ENCODE peak calls at places on chromosomes 6 and 20, in ten cellular contexts. B is cardiac fibroblast; H is adrenal gland; D is H9; Y is hepatocyte; X is esophagus squamous epithelium; E is mammary epithelial cell; K is CD4-positive, alpha-beta T cell; F is GM12864; G is AG09309. Q is an unnamed sample.

GRCh38 chr20:3701061-3701998 is 11.1 kb downstream of the SIGLEC1 start:
- DNase-seq in B (no peak), H (no peak), D (peak), Y (no peak), X (no peak), E (no peak), K (no peak), F (no peak), G (no peak), Q (no peak)

GRCh38 chr6:86558318-86558717 is 379.0 kb upstream of the HTR1E start:
- DNase-seq in B (no peak), H (no peak), D (no peak), Y (no peak), X (no peak), E (no peak), K (no peak), F (no peak), G (no peak), Q (no peak)

GRCh38 chr6:129671442-129672344 is 38.3 kb downstream of the ARHGAP18 start:
- DNase-seq in B (peak), H (no peak), D (no peak), Y (no peak), X (no peak), E (no peak), K (peak), F (peak), G (no peak), Q (no peak)

GRCh38 chr6:11802886-11803595 is 24.4 kb upstream of the ADTRP start:
- DNase-seq in B (no peak), H (no peak), D (no peak), Y (no peak), X (no peak), E (no peak), K (no peak), F (no peak), G (no peak), Q (no peak)

GRCh38 chr20:48631114-48632016 is 196.4 kb downstream of the PREX1 start:
- DNase-seq in B (peak), H (no peak), D (no peak), Y (no peak), X (no peak), E (no peak), K (no peak), F (no peak), G (no peak), Q (no peak)

GRCh38 chr6:100447900-100448700 is 16.6 kb downstream of the SIM1 start:
- DNase-seq in B (no peak), H (no peak), D (peak), Y (no peak), X (no peak), E (no peak), K (no peak), F (no peak), G (no peak), Q (no peak)

GRCh38 chr6:165985281-165985925 is 182.2 kb downstream of the TBXT start:
- DNase-seq in B (no peak), H (no peak), D (no peak), Y (no peak), X (no peak), E (no peak), K (no peak), F (no peak), G (no peak), Q (no peak)

GRCh38 chr6:7140631-7141366 is 33.0 kb downstream of the RREB1 start:
- DNase-seq in B (peak), H (peak), D (peak), Y (peak), X (peak), E (peak), K (peak), F (no peak), G (no peak), Q (peak)

GRCh38 chr6:109793793-109794192 is 102.7 kb downstream of the FIG4 start:
- DNase-seq in B (peak), H (peak), D (no peak), Y (peak), X (no peak), E (peak), K (no peak), F (no peak), G (peak), Q (no peak)

GRCh38 chr6:122609881-122610689 is at the start of gene PKIB:
- DNase-seq in B (peak), H (peak), D (peak), Y (peak), X (no peak), E (peak), K (peak), F (no peak), G (no peak), Q (peak)

GRCh38 chr6:142946924-142947701 is 2.1 kb upstream of the HIVEP2 start:
- DNase-seq in B (peak), H (peak), D (peak), Y (peak), X (no peak), E (peak), K (peak), F (peak), G (no peak), Q (peak)

GRCh38 chr6:19472168-19472567 is 365.0 kb upstream of the ID4 start:
- DNase-seq in B (peak), H (no peak), D (no peak), Y (peak), X (no peak), E (peak), K (no peak), F (no peak), G (peak), Q (no peak)

GRCh38 chr20:38067717-38068365 is 34.3 kb downstream of the RPRD1B start:
- DNase-seq in B (no peak), H (no peak), D (no peak), Y (no peak), X (no peak), E (no peak), K (no peak), F (no peak), G (no peak), Q (no peak)

GRCh38 chr20:29314294-29314693 is 1943.2 kb upstream of the DEFB115 start:
- DNase-seq in B (no peak), H (no peak), D (no peak), Y (no peak), X (no peak), E (no peak), K (no peak), F (no peak), G (no peak), Q (no peak)

GRCh38 chr20:1509237-1509636 is 18.0 kb upstream of the SIRPB2 start:
- DNase-seq in B (peak), H (no peak), D (no peak), Y (peak), X (no peak), E (peak), K (peak), F (no peak), G (no peak), Q (no peak)

GRCh38 chr20:6877633-6878032 is 110.1 kb downstream of the BMP2 start:
- DNase-seq in B (no peak), H (no peak), D (no peak), Y (no peak), X (no peak), E (no peak), K (no peak), F (no peak), G (no peak), Q (no peak)

GRCh38 chr6:148203970-148204369 is 138.7 kb upstream of the SASH1 start:
- DNase-seq in B (peak), H (no peak), D (no peak), Y (no peak), X (no peak), E (no peak), K (peak), F (peak), G (peak), Q (no peak)

GRCh38 chr6:109717971-109718370 is 26.9 kb downstream of the FIG4 start:
- DNase-seq in B (no peak), H (no peak), D (no peak), Y (no peak), X (no peak), E (no peak), K (no peak), F (no peak), G (no peak), Q (no peak)

GRCh38 chr6:13278184-13278583 is 50.2 kb downstream of the TBC1D7 start:
- DNase-seq in B (no peak), H (no peak), D (peak), Y (no peak), X (no peak), E (no peak), K (no peak), F (no peak), G (no peak), Q (no peak)

GRCh38 chr6:156449569-156449968 is 327.6 kb upstream of the ARID1B start:
- DNase-seq in B (no peak), H (no peak), D (no peak), Y (no peak), X (no peak), E (no peak), K (no peak), F (no peak), G (no peak), Q (no peak)

GRCh38 chr20:39773380-39774000 is 811.3 kb downstream of the DHX35 start:
- DNase-seq in B (peak), H (no peak), D (no peak), Y (no peak), X (no peak), E (no peak), K (no peak), F (no peak), G (no peak), Q (no peak)

GRCh38 chr20:44137210-44137781 is 49.7 kb downstream of the JPH2 start:
- DNase-seq in B (peak), H (no peak), D (peak), Y (peak), X (no peak), E (no peak), K (no peak), F (no peak), G (no peak), Q (peak)

GRCh38 chr6:33073431-33073871 is at the start of gene HLA-DPA1:
- DNase-seq in B (peak), H (peak), D (peak), Y (no peak), X (no peak), E (peak), K (no peak), F (peak), G (no peak), Q (no peak)

GRCh38 chr6:155628315-155628714 is 172.7 kb upstream of the NOX3 start:
- DNase-seq in B (no peak), H (no peak), D (no peak), Y (no peak), X (no peak), E (no peak), K (no peak), F (peak), G (no peak), Q (no peak)

GRCh38 chr6:45591306-45591705 is 213.6 kb upstream of the SUPT3H start:
- DNase-seq in B (peak), H (no peak), D (no peak), Y (no peak), X (no peak), E (peak), K (no peak), F (no peak), G (no peak), Q (no peak)

GRCh38 chr6:166202321-166202733 is 34.7 kb upstream of the TBXT start:
- DNase-seq in B (no peak), H (no peak), D (no peak), Y (no peak), X (no peak), E (no peak), K (no peak), F (peak), G (no peak), Q (no peak)

GRCh38 chr6:23752414-23752813 is 373.6 kb upstream of the NRSN1 start:
- DNase-seq in B (no peak), H (no peak), D (no peak), Y (no peak), X (no peak), E (no peak), K (no peak), F (no peak), G (no peak), Q (no peak)

GRCh38 chr6:23754197-23754596 is 371.8 kb upstream of the NRSN1 start:
- DNase-seq in B (no peak), H (no peak), D (no peak), Y (no peak), X (no peak), E (no peak), K (no peak), F (no peak), G (no peak), Q (no peak)
- TF ChIP-seq CTCF in B (no peak), H (no peak), D (peak), Y (peak), X (no peak), E (no peak), K (no peak), F (no peak), G (no peak), Q (no peak)

GRCh38 chr6:17705778-17706579 is 746 bp downstream of the NUP153 start:
- DNase-seq in B (peak), H (peak), D (peak), Y (peak), X (no peak), E (peak), K (peak), F (peak), G (no peak), Q (peak)
- TF ChIP-seq CTCF in B (no peak), H (no peak), D (peak), Y (no peak), X (peak), E (peak), K (no peak), F (no peak), G (peak), Q (no peak)

GRCh38 chr6:52283111-52283510 is 1.4 kb downstream of the MCM3 start:
- DNase-seq in B (no peak), H (no peak), D (no peak), Y (no peak), X (no peak), E (no peak), K (no peak), F (no peak), G (no peak), Q (no peak)

GRCh38 chr6:52286798-52287432 is 2.4 kb upstream of the MCM3 start:
- DNase-seq in B (peak), H (peak), D (peak), Y (peak), X (no peak), E (peak), K (peak), F (no peak), G (peak), Q (peak)

GRCh38 chr6:52284460-52285173 is at the start of gene MCM3:
- DNase-seq in B (peak), H (peak), D (peak), Y (peak), X (peak), E (peak), K (peak), F (peak), G (peak), Q (peak)

GRCh38 chr6:52284131-52284459 is 447 bp downstream of the MCM3 start:
- DNase-seq in B (peak), H (peak), D (peak), Y (peak), X (peak), E (no peak), K (no peak), F (no peak), G (no peak), Q (no peak)

DNA sequence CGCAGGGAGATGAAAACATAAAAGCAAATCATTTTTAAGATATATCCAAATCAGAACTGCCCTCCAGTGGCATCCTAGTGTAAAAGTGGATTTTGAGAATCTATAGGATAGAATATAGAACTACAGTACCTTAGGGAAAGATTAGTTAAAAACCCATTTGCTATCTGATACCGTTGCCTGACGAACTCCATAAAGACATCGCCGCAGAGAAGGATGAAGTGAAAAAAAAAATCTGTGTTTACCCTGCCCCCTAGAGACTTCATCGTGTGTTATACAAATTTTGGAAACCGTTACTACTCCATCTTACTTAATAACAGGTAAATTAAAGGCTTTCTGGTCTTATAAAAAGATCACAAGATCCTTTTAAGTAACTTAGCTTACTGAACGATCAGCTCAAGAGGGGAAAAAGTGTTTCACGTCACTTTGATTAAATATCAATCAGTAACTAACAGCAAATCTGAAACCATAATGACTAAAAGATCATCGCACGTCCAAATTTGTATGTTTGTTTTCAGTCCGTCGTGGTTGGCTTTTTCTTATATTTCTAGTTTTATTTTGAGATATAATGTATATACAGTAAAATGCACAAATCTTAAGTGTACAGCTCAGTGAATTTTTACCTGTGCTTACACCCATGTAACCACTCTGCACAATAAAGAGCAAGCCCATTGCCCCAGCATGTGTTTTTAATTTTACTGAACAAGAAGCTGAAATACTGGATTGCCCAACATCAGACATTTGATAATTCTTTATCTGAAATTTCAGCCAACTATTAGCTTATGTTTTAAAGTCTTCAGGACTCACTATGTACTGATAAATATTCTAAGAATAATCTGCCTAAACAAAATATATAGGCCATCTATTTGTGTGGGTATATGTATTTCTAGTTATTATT is 879 bp upstream of the MCM3 start:
- DNase-seq in B (peak), H (no peak), D (no peak), Y (no peak), X (no peak), E (no peak), K (no peak), F (no peak), G (peak), Q (no peak)
- TF ChIP-seq CTCF in B (no peak), H (peak), D (peak), Y (peak), X (peak), E (peak), K (peak), F (peak), G (peak), Q (no peak)

GRCh38 chr6:24666616-24667377 is at the start of the genes ACOT13 and TDP2:
- DNase-seq in B (peak), H (peak), D (peak), Y (peak), X (peak), E (peak), K (peak), F (peak), G (peak), Q (peak)
- TF ChIP-seq CTCF in B (peak), H (peak), D (peak), Y (peak), X (peak), E (peak), K (peak), F (peak), G (peak), Q (peak)

GRCh38 chr20:62914970-62915457 is 11.3 kb downstream of the DIDO1 start:
- DNase-seq in B (peak), H (no peak), D (peak), Y (no peak), X (no peak), E (peak), K (no peak), F (no peak), G (no peak), Q (no peak)

GRCh38 chr20:62917720-62918119 is 8.6 kb downstream of the DIDO1 start:
- DNase-seq in B (no peak), H (no peak), D (no peak), Y (no peak), X (no peak), E (no peak), K (no peak), F (no peak), G (no peak), Q (no peak)

GRCh38 chr20:62918137-62918536 is 8.2 kb downstream of the DIDO1 start:
- DNase-seq in B (no peak), H (no peak), D (no peak), Y (no peak), X (no peak), E (no peak), K (no peak), F (no peak), G (no peak), Q (no peak)

GRCh38 chr20:62918830-62919229 is 7.5 kb downstream of the DIDO1 start:
- DNase-seq in B (no peak), H (no peak), D (no peak), Y (no peak), X (no peak), E (no peak), K (peak), F (no peak), G (no peak), Q (no peak)

GRCh38 chr20:62916703-62917476 is 9.4 kb downstream of the DIDO1 start:
- DNase-seq in B (no peak), H (no peak), D (no peak), Y (no peak), X (no peak), E (no peak), K (no peak), F (no peak), G (no peak), Q (no peak)
- TF ChIP-seq CTCF in B (no peak), H (no peak), D (no peak), Y (no peak), X (no peak), E (no peak), K (no peak), F (no peak), G (no peak), Q (no peak)

DNA sequence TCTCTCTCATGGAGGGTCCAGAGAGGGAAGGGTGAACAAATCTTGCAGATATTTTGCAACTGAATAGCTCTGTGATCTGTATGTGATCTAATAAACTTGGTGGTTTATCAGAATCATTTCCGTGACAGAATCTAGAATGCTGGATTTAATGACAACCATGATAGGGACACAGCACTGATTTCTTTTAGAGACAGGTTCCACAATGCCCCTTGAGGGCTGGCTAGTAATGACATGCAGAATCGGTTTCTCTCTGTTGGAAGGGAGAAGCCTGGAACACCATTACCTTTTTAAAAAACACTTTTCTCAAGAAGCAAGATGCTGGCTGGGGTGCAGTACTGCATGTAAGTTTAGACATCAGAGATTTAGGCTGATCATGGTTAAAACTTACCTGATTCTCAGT is 313.4 kb downstream of the CDH26 start:
- DNase-seq in B (peak), H (no peak), D (no peak), Y (no peak), X (no peak), E (no peak), K (no peak), F (no peak), G (no peak), Q (no peak)
- TF ChIP-seq CTCF in B (peak), H (no peak), D (peak), Y (peak), X (no peak), E (peak), K (no peak), F (peak), G (peak), Q (peak)

GRCh38 chr20:60959971-60960370 is 292.1 kb upstream of the CDH4 start:
- DNase-seq in B (no peak), H (no peak), D (no peak), Y (no peak), X (no peak), E (no peak), K (no peak), F (no peak), G (no peak), Q (no peak)

GRCh38 chr20:60960500-60960899 is 291.6 kb upstream of the CDH4 start:
- DNase-seq in B (no peak), H (no peak), D (no peak), Y (no peak), X (no peak), E (no peak), K (no peak), F (no peak), G (no peak), Q (no peak)

GRCh38 chr20:60962367-60963045 is 289.6 kb upstream of the CDH4 start:
- DNase-seq in B (no peak), H (no peak), D (no peak), Y (no peak), X (no peak), E (no peak), K (no peak), F (no peak), G (no peak), Q (no peak)

GRCh38 chr20:60964911-60965310 is 287.1 kb upstream of the CDH4 start:
- DNase-seq in B (no peak), H (no peak), D (no peak), Y (no peak), X (no peak), E (no peak), K (no peak), F (no peak), G (no peak), Q (no peak)

DNA sequence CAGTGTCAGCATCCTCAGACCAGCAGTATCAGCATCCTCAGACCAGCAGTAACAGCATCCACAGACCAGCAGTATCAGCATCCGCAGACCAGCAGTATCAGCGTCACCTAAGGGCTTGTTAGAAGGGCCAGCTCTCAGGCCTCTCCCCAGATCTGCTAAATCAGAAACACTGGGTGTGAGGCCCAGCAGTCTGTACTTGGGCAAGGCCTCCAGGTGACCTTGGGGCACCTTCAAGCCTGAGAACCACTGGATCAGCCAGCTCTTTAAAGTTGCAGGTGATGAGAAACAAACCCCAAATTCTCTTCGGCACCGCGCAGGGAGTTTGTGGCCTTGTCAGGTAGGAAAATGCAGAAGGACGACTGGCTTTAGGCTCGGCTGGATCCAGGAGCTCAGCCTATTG is 290.5 kb upstream of the CDH4 start:
- DNase-seq in B (no peak), H (no peak), D (no peak), Y (no peak), X (no peak), E (no peak), K (no peak), F (no peak), G (no peak), Q (no peak)
- TF ChIP-seq CTCF in B (no peak), H (no peak), D (no peak), Y (no peak), X (no peak), E (no peak), K (no peak), F (no peak), G (no peak), Q (no peak)

Q was measured in mesothelial cell of epicardium.